ENCODE peak calls at places on chromosomes 6 and 20, in five cellular contexts. One of them, this sample, is unnamed.

GRCh38 chr6:89314692-89315091 is 407 bp downstream of the GABRR2 start:
- DNase-seq in naive thymus-derived CD8-positive, alpha-beta T cell: no peak
- DNase-seq in activated naive CD4-positive, alpha-beta T cell treated with anti-CD3 and anti-CD28 coated beads for 36 hours: no peak
- DNase-seq in activated CD4-positive, CD25-positive, alpha-beta regulatory T cell treated with anti-CD3 and anti-CD28 coated beads, Interleukin-2, amount 50 U/mL, for 72 hours: no peak
- DNase-seq in lower lobe of right lung: no peak
- DNase-seq in this sample: no peak

GRCh38 chr6:73451166-73452106 is 661 bp downstream of the CGAS start:
- DNase-seq in naive thymus-derived CD8-positive, alpha-beta T cell: peak
- DNase-seq in activated naive CD4-positive, alpha-beta T cell treated with anti-CD3 and anti-CD28 coated beads for 36 hours: peak
- DNase-seq in activated CD4-positive, CD25-positive, alpha-beta regulatory T cell treated with anti-CD3 and anti-CD28 coated beads, Interleukin-2, amount 50 U/mL, for 72 hours: peak
- DNase-seq in lower lobe of right lung: peak
- DNase-seq in this sample: no peak

GRCh38 chr6:31114970-31115849 is 610 bp downstream of the PSORS1C1 start:
- DNase-seq in naive thymus-derived CD8-positive, alpha-beta T cell: no peak
- DNase-seq in activated naive CD4-positive, alpha-beta T cell treated with anti-CD3 and anti-CD28 coated beads for 36 hours: no peak
- DNase-seq in activated CD4-positive, CD25-positive, alpha-beta regulatory T cell treated with anti-CD3 and anti-CD28 coated beads, Interleukin-2, amount 50 U/mL, for 72 hours: no peak
- DNase-seq in lower lobe of right lung: no peak
- DNase-seq in this sample: no peak

GRCh38 chr6:38784506-38785235 is 69.6 kb downstream of the DNAH8 start:
- DNase-seq in naive thymus-derived CD8-positive, alpha-beta T cell: no peak
- DNase-seq in activated naive CD4-positive, alpha-beta T cell treated with anti-CD3 and anti-CD28 coated beads for 36 hours: no peak
- DNase-seq in activated CD4-positive, CD25-positive, alpha-beta regulatory T cell treated with anti-CD3 and anti-CD28 coated beads, Interleukin-2, amount 50 U/mL, for 72 hours: no peak
- DNase-seq in lower lobe of right lung: no peak
- DNase-seq in this sample: no peak

GRCh38 chr20:21516180-21516567 is 2.3 kb upstream of the NKX2-2 start:
- DNase-seq in naive thymus-derived CD8-positive, alpha-beta T cell: no peak
- DNase-seq in activated naive CD4-positive, alpha-beta T cell treated with anti-CD3 and anti-CD28 coated beads for 36 hours: no peak
- DNase-seq in activated CD4-positive, CD25-positive, alpha-beta regulatory T cell treated with anti-CD3 and anti-CD28 coated beads, Interleukin-2, amount 50 U/mL, for 72 hours: no peak
- DNase-seq in lower lobe of right lung: no peak
- DNase-seq in this sample: peak

GRCh38 chr6:137846772-137847313 is 20.2 kb upstream of the TNFAIP3 start:
- DNase-seq in naive thymus-derived CD8-positive, alpha-beta T cell: no peak
- DNase-seq in activated naive CD4-positive, alpha-beta T cell treated with anti-CD3 and anti-CD28 coated beads for 36 hours: no peak
- DNase-seq in activated CD4-positive, CD25-positive, alpha-beta regulatory T cell treated with anti-CD3 and anti-CD28 coated beads, Interleukin-2, amount 50 U/mL, for 72 hours: no peak
- DNase-seq in lower lobe of right lung: peak
- DNase-seq in this sample: no peak

GRCh38 chr6:8234316-8234715 is 132.0 kb upstream of the EEF1E1 start:
- DNase-seq in naive thymus-derived CD8-positive, alpha-beta T cell: no peak
- DNase-seq in activated naive CD4-positive, alpha-beta T cell treated with anti-CD3 and anti-CD28 coated beads for 36 hours: no peak
- DNase-seq in activated CD4-positive, CD25-positive, alpha-beta regulatory T cell treated with anti-CD3 and anti-CD28 coated beads, Interleukin-2, amount 50 U/mL, for 72 hours: no peak
- DNase-seq in lower lobe of right lung: no peak
- DNase-seq in this sample: no peak

GRCh38 chr6:26358511-26358981 is 6.5 kb upstream of the BTN3A2 start:
- DNase-seq in naive thymus-derived CD8-positive, alpha-beta T cell: no peak
- DNase-seq in activated naive CD4-positive, alpha-beta T cell treated with anti-CD3 and anti-CD28 coated beads for 36 hours: no peak
- DNase-seq in activated CD4-positive, CD25-positive, alpha-beta regulatory T cell treated with anti-CD3 and anti-CD28 coated beads, Interleukin-2, amount 50 U/mL, for 72 hours: no peak
- DNase-seq in lower lobe of right lung: no peak
- DNase-seq in this sample: no peak

GRCh38 chr6:39344821-39345280 is 22.3 kb upstream of the KCNK16 start:
- DNase-seq in naive thymus-derived CD8-positive, alpha-beta T cell: no peak
- DNase-seq in activated naive CD4-positive, alpha-beta T cell treated with anti-CD3 and anti-CD28 coated beads for 36 hours: no peak
- DNase-seq in activated CD4-positive, CD25-positive, alpha-beta regulatory T cell treated with anti-CD3 and anti-CD28 coated beads, Interleukin-2, amount 50 U/mL, for 72 hours: no peak
- DNase-seq in lower lobe of right lung: no peak
- DNase-seq in this sample: no peak

GRCh38 chr6:7559196-7559595 is 17.7 kb downstream of the DSP start:
- DNase-seq in naive thymus-derived CD8-positive, alpha-beta T cell: no peak
- DNase-seq in activated naive CD4-positive, alpha-beta T cell treated with anti-CD3 and anti-CD28 coated beads for 36 hours: no peak
- DNase-seq in activated CD4-positive, CD25-positive, alpha-beta regulatory T cell treated with anti-CD3 and anti-CD28 coated beads, Interleukin-2, amount 50 U/mL, for 72 hours: no peak
- DNase-seq in lower lobe of right lung: no peak
- DNase-seq in this sample: no peak

GRCh38 chr6:7041511-7042026 is 66.2 kb upstream of the RREB1 start:
- DNase-seq in naive thymus-derived CD8-positive, alpha-beta T cell: no peak
- DNase-seq in activated naive CD4-positive, alpha-beta T cell treated with anti-CD3 and anti-CD28 coated beads for 36 hours: no peak
- DNase-seq in activated CD4-positive, CD25-positive, alpha-beta regulatory T cell treated with anti-CD3 and anti-CD28 coated beads, Interleukin-2, amount 50 U/mL, for 72 hours: no peak
- DNase-seq in lower lobe of right lung: no peak
- DNase-seq in this sample: no peak

GRCh38 chr6:163585932-163586437 is 171.5 kb downstream of the QKI start:
- DNase-seq in naive thymus-derived CD8-positive, alpha-beta T cell: no peak
- DNase-seq in activated naive CD4-positive, alpha-beta T cell treated with anti-CD3 and anti-CD28 coated beads for 36 hours: no peak
- DNase-seq in activated CD4-positive, CD25-positive, alpha-beta regulatory T cell treated with anti-CD3 and anti-CD28 coated beads, Interleukin-2, amount 50 U/mL, for 72 hours: no peak
- DNase-seq in lower lobe of right lung: peak
- DNase-seq in this sample: no peak

This sample was measured in type B pancreatic cell.